ENCODE peak calls at places on chromosome 22, in five cellular contexts. L, R, G, H and O are unnamed samples.

GRCh38 chr22:46373838-46374662 is 38.5 kb downstream of the TRMU start:
- DNase-seq in L (no peak), G (peak; percentile 87), H (no peak), R (no peak), O (no peak)

GRCh38 chr22:44025171-44026065 is 1.3 kb downstream of the PARVB start:
- DNase-seq in G (peak; percentile 75), H (no peak), R (no peak), L (no peak), O (no peak)

GRCh38 chr22:38172489-38173155 is 9.0 kb downstream of the PLA2G6 start:
- DNase-seq in R (no peak), H (peak; percentile 62), L (no peak), G (peak; percentile 46), O (peak; percentile 13)

GRCh38 chr22:20243545-20244249 is 24.4 kb downstream of the RTN4R start:
- DNase-seq in H (peak; percentile 67), G (peak; percentile 99), R (no peak), L (no peak), O (peak; percentile 54)

GRCh38 chr22:26767351-26767970 is 110.1 kb downstream of the MIAT start:
- DNase-seq in G (no peak), R (no peak), H (no peak), L (no peak), O (no peak)

GRCh38 chr22:20249797-20250354 is 18.2 kb downstream of the RTN4R start:
- DNase-seq in G (no peak), H (peak; percentile 30), L (no peak), R (no peak), O (no peak)

GRCh38 chr22:49657275-49657973 is 170.2 kb downstream of the BRD1 start:
- DNase-seq in G (peak; percentile 54), L (peak; percentile 71), R (no peak), H (no peak), O (no peak)

GRCh38 chr22:29130490-29130889 is 57.7 kb downstream of the KREMEN1 start:
- DNase-seq in H (no peak), R (no peak), L (no peak), G (no peak), O (no peak)

GRCh38 chr22:41800348-41801146 is at the start of gene CCDC134:
- DNase-seq in L (peak; percentile 41), H (peak; percentile 74), G (peak; percentile 99), R (peak; percentile 95), O (peak; percentile 80)
- H3K4me2 ChIP-seq in L (peak within 1 kb of the TSS; percentile 78), H (peak within 1 kb of the TSS; percentile 88), G (peak within 1 kb of the TSS; percentile 92), R (peak within 1 kb of the TSS; percentile 97), O (peak within 1 kb of the TSS; percentile 85)

GRCh38 chr22:39595622-39596182 is 25.1 kb downstream of the CACNA1I start:
- DNase-seq in G (peak; percentile 58), L (no peak), H (no peak), R (no peak), O (no peak)

GRCh38 chr22:39600491-39601179 is 30.1 kb downstream of the CACNA1I start:
- DNase-seq in L (no peak), R (no peak), H (no peak), G (peak; percentile 69), O (no peak)

GRCh38 chr22:39597236-39597869 is 26.8 kb downstream of the CACNA1I start:
- DNase-seq in L (no peak), R (no peak), G (peak; percentile 68), H (no peak), O (no peak)

GRCh38 chr22:39596601-39597000 is 26.0 kb downstream of the CACNA1I start:
- DNase-seq in H (no peak), R (no peak), G (no peak), L (no peak), O (no peak)

DNA sequence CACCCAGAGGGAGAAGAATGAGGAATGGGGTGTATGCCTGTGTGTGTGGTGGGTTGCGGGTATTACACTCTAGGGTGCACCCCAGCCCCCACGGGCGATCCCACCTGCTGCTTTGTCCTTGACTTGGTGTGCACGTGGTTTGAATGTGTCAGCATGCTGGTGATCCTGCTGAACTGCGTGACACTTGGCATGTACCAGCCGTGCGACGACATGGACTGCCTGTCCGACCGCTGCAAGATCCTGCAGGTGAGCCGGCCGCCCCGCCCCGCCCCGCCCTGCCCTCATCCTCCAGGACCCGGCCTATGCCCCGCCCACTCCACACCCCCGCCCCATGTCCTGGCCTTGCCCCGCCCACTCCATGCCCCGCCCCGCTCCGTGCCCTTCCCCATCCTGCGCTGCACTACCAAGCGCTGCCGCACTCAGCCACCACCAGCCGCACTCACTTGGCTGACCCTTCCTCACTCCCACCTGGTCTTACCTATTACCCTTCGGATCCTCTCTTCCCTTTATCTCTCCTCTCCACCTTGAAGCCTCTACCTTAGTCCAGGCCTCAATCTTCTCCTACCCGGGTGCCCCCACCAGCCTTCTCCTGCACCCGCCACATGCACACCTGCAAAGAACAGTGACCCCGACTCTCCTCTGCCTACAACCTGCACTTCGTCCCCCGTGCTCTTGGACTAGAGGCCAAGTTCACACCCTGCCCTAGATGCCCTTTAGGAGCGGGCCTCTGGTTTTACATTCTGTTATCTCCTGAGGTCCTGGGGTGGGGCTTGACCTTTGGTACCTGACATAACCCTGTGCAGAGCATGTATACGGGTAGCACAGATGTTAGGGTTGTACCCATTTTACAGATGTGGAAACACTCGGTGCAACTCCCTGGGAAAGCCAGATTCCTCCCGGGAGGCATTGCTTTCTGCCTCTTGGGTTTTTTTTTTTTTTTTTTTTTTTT is 27.7 kb downstream of the CACNA1I start:
- DNase-seq in H (no peak), L (peak; percentile 57), G (peak; percentile 63), R (peak; percentile 92), O (peak; percentile 39)
- H3K4me2 ChIP-seq in H (no peak overlapping the region), L (peak overlapping the region; percentile 73), G (no peak overlapping the region), R (no peak overlapping the region), O (no peak overlapping the region)

DNA sequence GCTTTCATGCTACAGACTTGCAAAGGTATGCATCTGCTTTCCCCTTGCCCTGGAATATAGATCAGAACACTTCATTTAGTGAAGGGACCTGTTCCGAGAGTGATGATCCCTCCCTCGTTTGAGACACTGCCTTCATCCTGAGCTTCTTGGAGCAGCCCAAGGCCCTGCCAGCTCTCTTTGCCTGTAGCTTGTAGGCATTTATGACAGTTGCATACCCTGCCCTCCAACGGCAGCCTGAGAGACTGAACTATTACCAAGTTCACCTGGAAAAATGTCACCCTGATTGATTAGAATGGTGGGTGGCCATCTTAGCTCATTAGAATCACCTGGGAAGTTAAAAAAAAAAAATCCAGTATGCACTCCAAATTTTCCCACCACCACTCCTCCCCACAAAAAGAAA is 1.5 kb downstream of the MICAL3 start:
- DNase-seq in G (peak; percentile 54), H (no peak), R (no peak), L (no peak), O (peak; percentile 16)
- H3K4me2 ChIP-seq in G (peak overlapping the region; percentile 100), H (no peak overlapping the region), R (no peak overlapping the region), L (peak overlapping the region; percentile 97), O (peak overlapping the region; percentile 92)

GRCh38 chr22:31286360-31287255 is 5.7 kb downstream of the PIK3IP1 start:
- DNase-seq in G (no peak), L (no peak), R (no peak), H (no peak), O (no peak)
- H3K4me2 ChIP-seq in G (no peak overlapping the region), L (no peak overlapping the region), R (no peak overlapping the region), H (no peak overlapping the region), O (no peak overlapping the region)

GRCh38 chr22:32476286-32476685 is 1.7 kb downstream of the FBXO7 start:
- DNase-seq in L (no peak), H (no peak), R (no peak), G (no peak), O (no peak)

GRCh38 chr22:32474635-32475427 is at the start of gene FBXO7:
- DNase-seq in G (peak; percentile 95), L (peak; percentile 80), H (no peak), R (peak; percentile 98), O (peak; percentile 78)

GRCh38 chr22:32475428-32476010 is 908 bp downstream of the FBXO7 start:
- DNase-seq in H (peak; percentile 65), L (peak; percentile 8), G (no peak), R (peak; percentile 60), O (peak; percentile 33)

GRCh38 chr22:32476804-32477203 is 2.2 kb downstream of the FBXO7 start:
- DNase-seq in L (no peak), G (no peak), R (no peak), H (no peak), O (no peak)

DNA sequence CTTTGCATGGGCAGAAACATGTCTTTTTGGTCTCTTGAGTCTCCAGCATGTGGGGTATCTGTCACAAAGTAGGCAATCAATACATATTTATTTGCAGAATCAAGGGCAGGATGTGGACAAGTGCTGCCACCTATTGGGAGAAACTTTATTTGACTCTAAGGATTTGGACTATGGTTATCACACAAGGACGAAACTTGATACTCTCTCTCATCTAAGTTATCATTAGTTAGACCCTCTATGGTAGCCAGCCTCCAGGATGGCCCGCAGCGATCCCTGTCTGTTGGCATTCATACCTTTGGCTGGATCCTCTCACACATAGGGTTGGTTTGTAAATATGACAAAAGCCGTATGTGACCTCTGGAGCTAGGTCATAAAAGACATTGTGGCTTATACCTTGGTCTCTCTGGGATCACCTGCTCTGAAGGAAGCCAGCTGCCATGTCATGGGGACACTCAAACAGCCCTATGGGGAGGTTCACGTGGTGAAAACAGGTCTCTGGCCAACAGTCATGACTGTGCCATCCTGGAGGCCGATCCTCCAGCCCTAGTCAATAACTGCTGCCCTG is 1.1 kb upstream of the FBXO7 start:
- DNase-seq in H (peak; percentile 74), L (peak; percentile 68), G (peak; percentile 78), R (peak; percentile 64), O (peak; percentile 71)
- H3K4me2 ChIP-seq in H (peak overlapping the region; percentile 53), L (peak overlapping the region; percentile 93), G (peak overlapping the region; percentile 98), R (no peak overlapping the region), O (peak overlapping the region; percentile 89)

GRCh38 chr22:40759294-40759840 is 59.8 kb downstream of the SLC25A17 start:
- DNase-seq in R (no peak), G (no peak), L (no peak), H (no peak), O (no peak)
- H3K4me2 ChIP-seq in R (no peak overlapping the region), G (no peak overlapping the region), L (no peak overlapping the region), H (no peak overlapping the region), O (no peak overlapping the region)

GRCh38 chr22:45318168-45318557 is 8.4 kb downstream of the FAM118A start:
- DNase-seq in H (peak; percentile 93), G (peak; percentile 93), R (peak; percentile 75), L (no peak), O (no peak)

GRCh38 chr22:45316796-45317526 is 7.2 kb downstream of the FAM118A start:
- DNase-seq in G (no peak), R (no peak), L (no peak), H (no peak), O (no peak)

GRCh38 chr22:45318558-45319318 is 9.0 kb downstream of the FAM118A start:
- DNase-seq in H (peak; percentile 76), R (peak; percentile 32), G (no peak), L (no peak), O (no peak)

GRCh38 chr22:45319319-45319675 is 9.6 kb downstream of the FAM118A start:
- DNase-seq in L (no peak), H (peak; percentile 91), G (no peak), R (peak; percentile 74), O (no peak)

GRCh38 chr22:45317551-45318167 is 7.9 kb downstream of the FAM118A start:
- DNase-seq in H (peak; percentile 60), G (peak; percentile 92), L (no peak), R (peak; percentile 30), O (peak; percentile 9)
- H3K4me2 ChIP-seq in H (peak overlapping the region; percentile 81), G (peak overlapping the region; percentile 77), L (no peak overlapping the region), R (no peak overlapping the region), O (no peak overlapping the region)